ENCODE peak calls at places on chromosomes 1 and 21, in four cellular contexts. I is H1, L is neuronal stem cell, M is H9. A is an unnamed sample.

GRCh38 chr1:107953551-107953950 is 11.4 kb downstream of the VAV3 start:
- DNase-seq in I (no peak), L (no peak), M (no peak), A (no peak)

GRCh38 chr1:235105051-235106043 is 23.3 kb downstream of the TOMM20 start:
- DNase-seq in I (no peak), L (no peak), M (no peak), A (no peak)

GRCh38 chr1:101065575-101065974 is 40.0 kb upstream of the DPH5 start:
- DNase-seq in I (no peak), L (no peak), M (no peak), A (no peak)

GRCh38 chr21:37237764-37238163 is 29.4 kb downstream of the VPS26C start:
- DNase-seq in I (no peak), L (no peak), M (no peak), A (no peak)

GRCh38 chr1:59427155-59427554 is 130.3 kb downstream of the FGGY start:
- DNase-seq in I (no peak), L (no peak), M (no peak), A (peak; percentile 95)

GRCh38 chr1:95003433-95003738 is 69.4 kb downstream of the ALG14 start:
- DNase-seq in I (no peak), L (no peak), M (no peak), A (no peak)

GRCh38 chr21:39935716-39936115 is 68.5 kb downstream of the PCP4 start:
- DNase-seq in I (no peak), L (no peak), M (no peak), A (no peak)

GRCh38 chr1:68231627-68232303 is 558 bp downstream of the WLS start:
- DNase-seq in I (no peak), L (no peak), M (peak; percentile 41), A (peak; percentile 5)

GRCh38 chr1:241810769-241811402 is 37.1 kb upstream of the EXO1 start:
- DNase-seq in I (no peak), L (no peak), M (no peak), A (peak; percentile 18)

GRCh38 chr1:12609469-12610003 is 8.5 kb downstream of the DHRS3 start:
- DNase-seq in I (no peak), L (no peak), M (no peak), A (no peak)

GRCh38 chr1:231106347-231106746 is 55.5 kb upstream of the TRIM67 start:
- DNase-seq in I (no peak), L (no peak), M (no peak), A (no peak)

GRCh38 chr21:33551664-33552063 is 8.8 kb downstream of the SON start:
- DNase-seq in I (no peak), L (no peak), M (no peak), A (no peak)
- H3K4me1 ChIP-seq in I (no peaks in the 10 kb centered on the region), L (no peaks in the 10 kb centered on the region), M (no peaks in the 10 kb centered on the region), A (no peaks in the 10 kb centered on the region)

GRCh38 chr1:220819627-220820026 is 32.9 kb downstream of the MTARC1 start:
- DNase-seq in I (no peak), L (no peak), M (no peak), A (no peak)

GRCh38 chr1:220815409-220815808 is 28.7 kb downstream of the MTARC1 start:
- DNase-seq in I (no peak), L (no peak), M (no peak), A (no peak)

GRCh38 chr1:220813013-220813412 is 26.3 kb downstream of the MTARC1 start:
- DNase-seq in I (no peak), L (no peak), M (peak; percentile 69), A (no peak)

GRCh38 chr1:220818421-220819173 is 31.9 kb downstream of the MTARC1 start:
- DNase-seq in I (peak; percentile 38), L (no peak), M (peak; percentile 80), A (peak; percentile 56)

GRCh38 chr1:220817907-220818306 is 31.2 kb downstream of the MTARC1 start:
- DNase-seq in I (no peak), L (no peak), M (no peak), A (no peak)
- H3K4ac ChIP-seq in I (no peak overlapping the region), L (no peak overlapping the region), M (no peak overlapping the region), A (no peak overlapping the region)

GRCh38 chr1:29711582-29712274 is 475.4 kb downstream of the PTPRU start:
- DNase-seq in I (no peak), L (no peak), M (no peak), A (no peak)
- H3K4me1 ChIP-seq in I (peaks cover 2% of the 10 kb centered on the region), L (no peaks in the 10 kb centered on the region), M (no peaks in the 10 kb centered on the region), A (no peaks in the 10 kb centered on the region)

GRCh38 chr1:10211805-10212405 is 1.5 kb downstream of the KIF1B start:
- DNase-seq in I (no peak), L (no peak), M (no peak), A (peak; percentile 88)

GRCh38 chr1:10209905-10210810 is at the start of gene KIF1B:
- DNase-seq in I (peak; percentile 95), L (peak; percentile 99), M (peak; percentile 98), A (peak; percentile 98)

GRCh38 chr1:10209590-10209904 is 823 bp upstream of the KIF1B start:
- DNase-seq in I (no peak), L (no peak), M (no peak), A (no peak)

GRCh38 chr1:10212476-10212875 is 2.1 kb downstream of the KIF1B start:
- DNase-seq in I (no peak), L (no peak), M (no peak), A (peak; percentile 9)

GRCh38 chr1:10210841-10211804 is 753 bp downstream of the KIF1B start:
- DNase-seq in I (no peak), L (peak; percentile 60), M (peak; percentile 62), A (peak; percentile 83)
- H3K4ac ChIP-seq in I (peak overlapping the region; percentile 74), L (no peak overlapping the region), M (no peak overlapping the region), A (peak overlapping the region; percentile 87)

DNA sequence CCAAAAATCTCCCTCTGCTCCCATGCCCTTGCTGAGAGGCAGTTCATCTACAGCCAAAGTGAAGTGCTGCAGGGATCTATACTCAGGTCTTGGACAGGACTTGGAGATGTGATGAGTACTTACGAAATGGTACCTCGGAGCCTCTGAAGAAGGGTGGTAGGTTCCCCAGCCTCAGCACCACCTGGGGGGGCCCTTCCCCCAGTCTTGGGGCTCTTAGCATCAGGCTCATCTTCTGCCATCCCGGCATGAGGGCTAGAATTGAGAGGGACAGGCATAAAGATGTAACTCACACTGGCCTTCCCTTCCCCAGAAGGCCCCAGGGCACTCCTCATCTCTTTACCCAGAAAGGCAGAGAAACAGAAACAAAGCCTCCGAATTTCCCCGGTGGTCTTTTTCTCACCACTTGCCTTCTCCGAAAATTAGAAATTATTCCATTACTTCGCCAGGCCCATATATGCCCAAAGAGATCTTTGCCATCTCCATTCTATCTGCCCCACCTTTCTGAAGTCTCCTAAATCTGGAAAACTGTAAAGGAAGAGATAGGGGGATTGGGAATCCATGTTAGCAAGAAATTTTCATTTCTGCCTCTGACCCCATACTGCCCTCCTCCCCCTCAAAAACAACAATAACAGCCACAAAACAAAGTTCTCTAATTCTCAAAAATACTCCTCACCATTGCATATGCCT is 827 bp downstream of the RFX5 start:
- DNase-seq in I (no peak), L (no peak), M (no peak), A (no peak)
- H3K4me1 ChIP-seq in I (peaks cover 4% of the 10 kb centered on the region), L (peaks cover 12% of the 10 kb centered on the region), M (no peaks in the 10 kb centered on the region), A (peaks cover 6% of the 10 kb centered on the region)

DNA sequence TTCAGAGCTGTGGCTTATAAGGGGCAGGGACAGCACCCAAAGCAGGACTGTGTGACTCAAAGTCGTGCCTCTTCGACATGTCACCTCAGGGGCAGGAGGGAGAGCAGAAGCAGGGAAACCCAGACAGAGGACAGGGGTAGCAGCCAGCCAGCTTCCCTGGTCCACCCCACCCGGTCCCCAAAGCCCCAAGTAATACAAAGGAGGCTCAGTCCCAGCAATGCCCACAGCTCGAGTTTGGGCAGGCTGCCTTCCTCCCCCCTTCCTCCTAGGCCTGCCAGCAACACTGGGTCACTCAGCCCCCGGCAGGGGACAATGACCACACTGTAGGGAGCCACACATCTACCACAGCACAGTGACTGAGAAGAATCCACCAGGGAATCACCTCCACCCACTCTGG is 2.4 kb downstream of the RHOC start:
- DNase-seq in I (no peak), L (no peak), M (no peak), A (no peak)
- H3K4ac ChIP-seq in I (no peak overlapping the region), L (no peak overlapping the region), M (no peak overlapping the region), A (peak overlapping the region; percentile 85)

A was measured in trophoblast cell.